ENCODE peak calls at places on chromosomes 16 and 17, in nine cellular contexts. W is cardiac fibroblast; D is neural crest cell; L is NCI-H1092; G is activated CD4-positive, CD25-positive, alpha-beta regulatory T cell; F is stimulated activated CD4-positive, alpha-beta T cell treated with anti-CD3 and anti-CD28 coated beads, Interleukin-2, amount 100 ng/mL, for 24 hours; J is substantia nigra; C is AG04450; T is hippocampal formation. E is an unnamed sample.
A peak's percentile ranks its signal among the peaks of the same experiment; 100 is the strongest.

GRCh38 chr17:81112461-81112860 is 52.8 kb upstream of the PVALEF start:
- DNase-seq in F (no peak), G (no peak), W (no peak), T (no peak), C (no peak), J (no peak), L (no peak), D (no peak), E (no peak)

GRCh38 chr17:45052052-45052772 is 780 bp upstream of the DCAKD start:
- DNase-seq in L (no peak), G (no peak), J (no peak), T (peak; percentile 7), D (peak; percentile 33), F (peak; percentile 35), W (no peak), C (no peak), E (peak; percentile 64)

GRCh38 chr17:81365601-81366585 is 29.4 kb upstream of the BAHCC1 start:
- DNase-seq in L (no peak), D (no peak), F (no peak), J (no peak), T (no peak), G (no peak), C (no peak), W (peak; percentile 85), E (peak; percentile 20)

GRCh38 chr16:608019-608418 is 18.2 kb downstream of the RAB40C start:
- DNase-seq in T (no peak), C (no peak), J (no peak), G (no peak), W (no peak), F (peak; percentile 31), D (no peak), L (no peak), E (no peak)

GRCh38 chr17:81069084-81069645 is 34.2 kb downstream of the BAIAP2 start:
- DNase-seq in G (no peak), T (no peak), C (no peak), J (no peak), W (no peak), L (no peak), F (no peak), D (no peak), E (no peak)

GRCh38 chr16:25014500-25015147 is 545 bp downstream of the ARHGAP17 start:
- DNase-seq in D (peak; percentile 47), T (peak; percentile 63), W (peak; percentile 61), L (no peak), J (peak; percentile 18), G (no peak), F (peak; percentile 30), C (no peak), E (peak; percentile 10)

GRCh38 chr17:74160656-74161500 is 42.6 kb upstream of the RPL38 start:
- DNase-seq in D (no peak), T (no peak), G (no peak), W (no peak), J (no peak), L (no peak), C (no peak), F (no peak), E (no peak)

GRCh38 chr17:57584050-57584551 is 161.0 kb downstream of the CCDC182 start:
- DNase-seq in T (no peak), L (no peak), D (no peak), F (no peak), C (no peak), J (no peak), W (no peak), G (no peak), E (no peak)

GRCh38 chr17:50945779-50946222 is 79.6 kb upstream of the TOB1 start:
- DNase-seq in G (no peak), F (no peak), D (no peak), W (no peak), J (no peak), T (no peak), C (no peak), L (no peak), E (no peak)

GRCh38 chr17:68238488-68238887 is 9.4 kb upstream of the AMZ2 start:
- DNase-seq in F (no peak), J (no peak), T (no peak), L (no peak), D (no peak), W (no peak), C (no peak), G (no peak), E (no peak)

GRCh38 chr17:48002920-48003685 is 32.2 kb downstream of the CDK5RAP3 start:
- DNase-seq in C (no peak), W (no peak), G (no peak), J (no peak), L (peak; percentile 93), D (no peak), T (no peak), F (no peak), E (no peak)

GRCh38 chr16:60815865-60816264 is 1220.4 kb downstream of the CDH8 start:
- DNase-seq in L (no peak), C (no peak), G (no peak), D (no peak), F (no peak), J (no peak), W (no peak), T (no peak), E (no peak)

GRCh38 chr17:57735707-57736106 is 9.4 kb downstream of the CCDC182 start:
- DNase-seq in J (no peak), D (no peak), W (no peak), L (no peak), C (no peak), T (no peak), G (no peak), F (no peak), E (no peak)

GRCh38 chr17:27733771-27734170 is 66.6 kb downstream of the NOS2 start:
- DNase-seq in T (no peak), G (no peak), D (no peak), C (no peak), F (no peak), J (no peak), W (no peak), L (no peak), E (no peak)

GRCh38 chr17:36777118-36777517 is 160.2 kb upstream of the LHX1 start:
- DNase-seq in W (peak; percentile 6), F (no peak), L (no peak), T (no peak), D (no peak), C (no peak), J (no peak), G (no peak), E (no peak)

GRCh38 chr17:48738803-48739526 is 10.4 kb upstream of the HOXB13 start:
- DNase-seq in G (no peak), T (no peak), W (no peak), L (no peak), D (no peak), F (no peak), J (no peak), C (no peak), E (no peak)

GRCh38 chr17:19569785-19570496 is 36.3 kb downstream of the SLC47A1 start:
- DNase-seq in T (no peak), W (no peak), D (no peak), L (no peak), F (no peak), G (no peak), J (no peak), C (no peak), E (no peak)

GRCh38 chr17:21373034-21373433 is 3.1 kb upstream of the KCNJ12 start:
- DNase-seq in J (no peak), C (no peak), F (no peak), G (no peak), D (no peak), L (no peak), T (no peak), W (no peak), E (no peak)

GRCh38 chr17:41972571-41973411 is 6.2 kb downstream of the CNP start:
- DNase-seq in G (no peak), T (no peak), L (peak; percentile 86), D (no peak), J (no peak), F (no peak), W (no peak), C (no peak), E (peak; percentile 53)

GRCh38 chr16:20956319-20956718 is 55.7 kb downstream of the LYRM1 start:
- DNase-seq in L (no peak), T (no peak), G (no peak), J (no peak), C (no peak), W (peak; percentile 55), F (no peak), D (no peak), E (no peak)

GRCh38 chr17:27216836-27217235 is 77.1 kb upstream of the WSB1 start:
- DNase-seq in J (no peak), W (no peak), F (no peak), D (no peak), L (no peak), C (no peak), G (no peak), T (no peak), E (no peak)

GRCh38 chr17:73956595-73957465 is 246.6 kb upstream of the RPL38 start:
- DNase-seq in T (peak; percentile 65), W (peak; percentile 10), L (peak; percentile 52), F (peak; percentile 54), J (no peak), G (no peak), C (no peak), D (peak; percentile 82), E (peak; percentile 74)

GRCh38 chr16:64864232-64864803 is 257.5 kb downstream of the CDH11 start:
- DNase-seq in F (no peak), D (no peak), T (no peak), W (peak; percentile 64), J (no peak), G (no peak), C (peak; percentile 93), L (no peak), E (no peak)

GRCh38 chr16:86590501-86591144 is 12.3 kb downstream of the FOXL1 start:
- DNase-seq in W (peak; percentile 73), G (no peak), D (no peak), F (no peak), C (peak; percentile 81), T (no peak), J (no peak), L (no peak), E (peak; percentile 10)

E was measured in NCI-H774.